ENCODE peak calls at places on chromosomes 3 and 15, in ten cellular contexts. I is foreskin keratinocyte; X is CD8-positive, alpha-beta T cell; S is gastrocnemius medialis; V is uterus; Q is GM23338; M is psoas muscle; D is mammary epithelial cell; P is mucosa of descending colon; E is PC-3. U is an unnamed sample. For H3K4me1, the result is how much of the 10 kb centered on the place peaks cover.

GRCh38 chr3:53243165-53243564 is 12.7 kb downstream of the TKT start:
- DNase-seq in X (no peak), P (no peak), Q (peak), S (no peak), I (peak), M (peak), D (no peak), E (no peak), V (no peak), U (no peak)

GRCh38 chr3:183537295-183537730 is 18.2 kb downstream of the KLHL6 start:
- DNase-seq in X (no peak), E (no peak), M (peak), Q (no peak), D (peak), V (no peak), I (peak), P (no peak), S (peak), U (peak)

GRCh38 chr3:70716832-70717231 is 404.4 kb upstream of the MDFIC2 start:
- DNase-seq in Q (no peak), M (peak), X (no peak), P (no peak), D (peak), E (peak), I (no peak), S (peak), V (peak), U (peak)

GRCh38 chr3:111594205-111594604 is 941 bp downstream of the ZBED2 start:
- DNase-seq in X (no peak), M (no peak), S (no peak), P (no peak), V (no peak), Q (no peak), D (peak), E (peak), I (peak), U (no peak)

GRCh38 chr15:101003076-101003475 is 83.9 kb downstream of the LRRK1 start:
- DNase-seq in V (no peak), P (no peak), D (no peak), Q (no peak), M (no peak), E (no peak), I (no peak), X (no peak), S (no peak), U (no peak)

GRCh38 chr3:102532901-102533300 is 98.1 kb downstream of the ZPLD1 start:
- DNase-seq in Q (no peak), D (no peak), X (no peak), I (no peak), S (no peak), M (no peak), P (no peak), V (no peak), E (no peak), U (no peak)

GRCh38 chr3:12489832-12490231 is 5.6 kb downstream of the TSEN2 start:
- DNase-seq in E (no peak), M (no peak), X (no peak), V (no peak), P (no peak), I (no peak), Q (peak), S (no peak), D (no peak), U (no peak)

GRCh38 chr15:61186905-61187865 is 41.9 kb downstream of the RORA start:
- DNase-seq in I (no peak), S (peak), M (peak), V (peak), Q (no peak), P (no peak), E (no peak), D (no peak), X (no peak), U (peak)

GRCh38 chr3:46095307-46095706 is 68.0 kb upstream of the XCR1 start:
- DNase-seq in S (no peak), X (no peak), E (no peak), V (no peak), M (no peak), Q (no peak), P (no peak), I (no peak), D (no peak), U (no peak)

GRCh38 chr15:100779331-100780207 is 100.1 kb upstream of the ALDH1A3 start:
- DNase-seq in P (no peak), I (no peak), X (no peak), D (no peak), M (no peak), Q (no peak), E (no peak), S (no peak), V (no peak), U (no peak)

GRCh38 chr3:111081008-111081545 is 9.5 kb downstream of the NECTIN3 start:
- DNase-seq in X (no peak), P (no peak), Q (no peak), D (peak), I (no peak), V (no peak), S (no peak), M (no peak), E (no peak), U (no peak)

DNA sequence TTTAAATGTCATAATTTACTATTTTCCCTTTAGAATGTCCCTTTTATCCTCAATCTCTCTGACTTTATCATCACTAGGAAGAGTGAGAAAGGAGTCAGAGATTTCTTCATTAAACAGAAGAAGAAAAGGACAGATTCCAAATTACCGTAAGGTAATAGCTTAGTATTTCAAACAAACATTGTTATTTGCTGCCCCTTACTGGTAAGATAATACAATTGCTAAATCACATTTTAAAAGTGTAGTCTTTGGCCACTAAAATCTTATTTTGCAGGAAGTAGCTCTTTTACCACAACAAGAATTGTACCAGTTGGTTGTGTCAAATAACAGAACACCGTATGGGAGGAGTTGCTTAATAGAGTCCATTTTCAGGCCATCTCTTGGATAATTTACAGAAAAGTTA is 53.7 kb downstream of the CGGBP1 start:
- DNase-seq in I (no peak), D (no peak), S (no peak), Q (peak), M (no peak), V (no peak), P (no peak), E (peak), X (no peak), U (no peak)
- TF ChIP-seq CTCF in I (peak), D (peak), S (no peak), Q (no peak), M (no peak), V (peak), P (no peak), E (peak), X (peak), U (peak)

GRCh38 chr3:78569820-78570219 is 1198.0 kb downstream of the ROBO1 start:
- DNase-seq in M (no peak), X (no peak), P (no peak), S (no peak), I (no peak), D (no peak), E (no peak), V (no peak), Q (no peak), U (no peak)
- H3K4me1 ChIP-seq in M (under half), X (under half), P (under half), S (under half), I (under half), D (under half), E (under half), V (under half), Q (under half), U (under half)

DNA sequence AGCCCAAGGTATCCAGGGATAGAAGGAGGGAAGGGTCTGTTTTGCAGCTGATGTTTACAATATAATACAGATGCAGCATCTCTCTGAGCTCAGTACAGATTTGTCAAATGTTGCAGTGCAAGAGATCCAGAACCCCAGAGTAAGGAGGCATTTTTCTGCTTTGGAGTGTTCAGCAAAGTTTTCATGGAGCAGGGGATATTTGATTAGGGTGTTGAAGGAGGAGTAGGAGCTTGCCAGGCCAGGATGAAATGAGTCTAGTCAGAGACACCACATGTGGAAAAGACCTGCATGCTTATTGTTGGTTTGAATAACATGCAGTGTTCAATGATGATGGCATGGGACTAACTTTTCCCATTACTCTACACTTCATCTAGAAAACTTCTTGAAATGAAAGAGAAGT is 243.7 kb downstream of the CACNA2D3 start:
- DNase-seq in Q (no peak), M (no peak), X (no peak), P (no peak), E (no peak), D (no peak), S (no peak), I (no peak), V (no peak), U (no peak)
- TF ChIP-seq CTCF in Q (no peak), M (no peak), X (no peak), P (no peak), E (no peak), D (no peak), S (no peak), I (no peak), V (no peak), U (no peak)

GRCh38 chr3:187036394-187036793 is 102.9 kb downstream of the RPL39L start:
- DNase-seq in V (no peak), S (no peak), D (no peak), Q (no peak), I (no peak), X (no peak), P (no peak), E (no peak), M (no peak), U (no peak)
- H3K4me1 ChIP-seq in V (under half), S (under half), D (under half), Q (under half), I (under half), X (half or more), P (under half), E (under half), M (under half), U (under half)

GRCh38 chr3:10504161-10505049 is 981 bp downstream of the ATP2B2 start:
- DNase-seq in S (no peak), Q (no peak), X (no peak), V (no peak), I (no peak), E (no peak), M (peak), P (no peak), D (no peak), U (no peak)
- TF ChIP-seq CTCF in S (no peak), Q (no peak), X (no peak), V (no peak), I (no peak), E (no peak), M (no peak), P (no peak), D (no peak), U (no peak)

GRCh38 chr3:16203031-16203430 is 28.6 kb downstream of the GALNT15 start:
- DNase-seq in I (peak), P (no peak), X (no peak), M (no peak), V (no peak), Q (no peak), S (no peak), E (peak), D (peak), U (no peak)
- H3K4me1 ChIP-seq in I (under half), P (under half), X (under half), M (under half), V (under half), Q (under half), S (under half), E (half or more), D (under half), U (under half)

DNA sequence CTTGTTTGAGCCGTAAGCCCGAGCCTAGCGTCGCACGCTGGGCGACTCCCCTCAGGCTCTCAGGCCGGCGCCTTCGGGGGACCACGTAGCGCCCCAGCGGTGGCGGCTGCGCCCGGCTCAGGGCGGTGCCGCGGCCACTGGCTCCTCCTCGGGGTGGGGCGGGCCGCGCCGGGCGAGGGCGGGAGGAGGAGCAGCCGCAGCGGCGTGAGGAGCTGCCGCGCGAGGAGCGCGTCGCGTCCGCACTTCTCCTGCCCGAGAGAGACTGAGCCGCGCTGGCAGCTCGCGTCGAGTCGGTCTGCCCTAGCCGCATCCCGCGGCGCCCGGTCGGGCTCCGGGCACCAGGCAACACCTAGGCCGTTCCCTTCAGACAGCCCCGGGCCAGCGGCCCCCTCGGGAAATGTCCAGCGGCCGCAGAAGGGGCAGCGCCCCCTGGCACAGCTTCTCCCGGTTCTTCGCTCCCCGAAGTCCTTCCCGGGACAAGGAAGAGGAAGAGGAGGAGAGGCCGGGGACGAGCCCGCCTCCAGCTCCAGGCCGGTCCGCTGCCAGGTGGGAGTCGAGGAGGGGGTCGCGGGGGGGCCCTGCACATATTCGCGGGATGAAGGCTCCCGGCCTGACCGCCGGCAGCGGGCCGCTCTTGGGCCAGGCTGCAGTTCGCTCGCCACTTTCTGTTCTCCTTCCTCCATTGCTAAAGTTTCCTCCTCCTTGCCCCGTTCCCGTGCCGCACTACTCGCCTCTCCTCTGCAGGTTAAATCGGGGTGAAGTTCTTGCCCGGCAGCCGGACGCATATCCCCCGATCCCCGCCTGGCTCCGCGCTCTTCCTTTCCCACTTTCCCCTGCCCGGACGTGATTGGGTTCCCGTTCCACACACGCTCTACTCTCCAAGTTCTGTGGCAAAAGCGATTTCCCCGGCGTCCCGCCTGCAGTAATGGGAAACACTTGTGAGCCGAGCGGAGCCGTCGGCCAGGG is at the start of gene CRYBG3:
- DNase-seq in S (peak), E (peak), M (peak), X (peak), Q (peak), D (peak), P (peak), V (peak), I (peak), U (peak)
- TF ChIP-seq CTCF in S (peak), E (peak), M (peak), X (no peak), Q (peak), D (peak), P (no peak), V (peak), I (peak), U (peak)

DNA sequence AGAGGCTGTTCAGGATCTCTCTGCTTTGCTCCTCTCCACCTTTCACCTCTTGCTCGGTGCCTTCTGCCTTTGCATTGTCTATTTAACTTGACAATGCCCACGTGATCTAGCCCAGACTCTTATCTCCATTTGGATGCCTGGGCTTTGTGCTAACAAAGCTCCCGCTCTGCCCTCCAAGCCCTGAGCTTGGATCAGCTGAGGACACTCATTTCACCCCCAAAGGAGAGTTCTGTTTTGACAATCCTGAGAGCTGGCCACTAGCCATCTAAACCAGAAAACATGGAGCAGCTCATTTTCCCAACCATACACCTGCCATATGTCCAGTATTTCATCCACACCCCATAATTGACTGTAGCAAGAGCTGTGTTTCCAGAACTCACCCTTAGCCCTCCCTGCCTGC is 12.8 kb downstream of the GPR176 start:
- DNase-seq in P (no peak), X (no peak), M (no peak), S (no peak), E (no peak), Q (peak), I (no peak), V (no peak), D (no peak), U (no peak)
- H3K4me1 ChIP-seq in P (under half), X (under half), M (under half), S (under half), E (under half), Q (half or more), I (under half), V (under half), D (under half), U (under half)

DNA sequence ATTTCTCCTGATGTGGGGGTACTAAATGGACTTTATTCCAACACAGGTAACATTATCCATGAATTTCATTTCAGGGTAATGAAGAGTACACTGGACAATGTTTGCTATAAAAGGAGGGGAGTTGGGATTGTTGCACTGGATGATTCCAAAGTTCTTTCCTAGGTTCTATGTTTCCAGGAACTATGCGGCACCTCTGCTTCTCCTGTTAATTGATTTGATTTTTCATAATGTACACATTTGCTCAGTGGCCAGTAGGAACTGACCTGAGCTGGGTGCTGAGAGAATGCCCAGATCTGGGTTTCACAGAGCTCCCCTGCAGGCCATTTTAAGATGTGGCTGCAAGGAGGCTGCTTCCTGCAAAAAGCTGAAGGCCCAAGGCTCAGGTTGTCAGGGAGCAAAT is 171.7 kb downstream of the KLF13 start:
- DNase-seq in X (no peak), M (no peak), V (no peak), Q (no peak), D (no peak), I (no peak), P (no peak), S (no peak), E (no peak), U (no peak)
- TF ChIP-seq CTCF in X (no peak), M (no peak), V (no peak), Q (no peak), D (peak), I (peak), P (no peak), S (no peak), E (no peak), U (no peak)